ENCODE peak calls at places on chromosome 2, in ten cellular contexts. D, B, F, J, I, T, E, K, L and O are unnamed samples.

GRCh38 chr2:14756981-14757657 is 124.6 kb downstream of the LRATD1 start:
- DNase-seq in B (no peak), D (peak; percentile 98), E (no peak), J (no peak), L (no peak), K (peak; percentile 97), T (no peak), F (no peak), I (no peak), O (peak; percentile 77)

GRCh38 chr2:111072220-111072871 is 48.4 kb upstream of the BCL2L11 start:
- DNase-seq in F (no peak), I (no peak), K (peak; percentile 50), E (no peak), L (no peak), B (no peak), T (no peak), D (peak; percentile 78), J (no peak), O (peak; percentile 67)

GRCh38 chr2:209671280-209671679 is 100.4 kb upstream of the UNC80 start:
- DNase-seq in J (no peak), K (no peak), T (no peak), E (no peak), F (no peak), I (peak; percentile 26), B (no peak), L (no peak), D (no peak), O (no peak)

GRCh38 chr2:64975232-64975791 is 13.9 kb upstream of the SLC1A4 start:
- DNase-seq in B (no peak), I (no peak), T (peak; percentile 40), L (no peak), E (no peak), J (no peak), F (no peak), K (peak; percentile 61), D (peak; percentile 47), O (peak; percentile 74)

GRCh38 chr2:148560501-148560900 is 84.0 kb upstream of the EPC2 start:
- DNase-seq in J (no peak), K (no peak), I (no peak), B (no peak), F (no peak), T (no peak), D (no peak), E (no peak), L (no peak), O (no peak)

GRCh38 chr2:45578056-45578843 is 32.8 kb downstream of the SRBD1 start:
- DNase-seq in K (no peak), D (peak; percentile 42), L (no peak), F (no peak), T (no peak), J (peak; percentile 21), E (peak; percentile 22), B (no peak), I (peak; percentile 48), O (peak; percentile 19)

GRCh38 chr2:180705122-180705521 is 275.3 kb upstream of the UBE2E3 start:
- DNase-seq in K (peak; percentile 37), T (no peak), F (no peak), I (no peak), D (peak; percentile 79), B (no peak), E (no peak), J (no peak), L (no peak), O (peak; percentile 11)

GRCh38 chr2:81260320-81260719 is 955.8 kb upstream of the LRRTM1 start:
- DNase-seq in D (peak; percentile 1), I (no peak), T (peak; percentile 55), F (no peak), J (no peak), L (no peak), E (no peak), B (no peak), K (no peak), O (no peak)

DNA sequence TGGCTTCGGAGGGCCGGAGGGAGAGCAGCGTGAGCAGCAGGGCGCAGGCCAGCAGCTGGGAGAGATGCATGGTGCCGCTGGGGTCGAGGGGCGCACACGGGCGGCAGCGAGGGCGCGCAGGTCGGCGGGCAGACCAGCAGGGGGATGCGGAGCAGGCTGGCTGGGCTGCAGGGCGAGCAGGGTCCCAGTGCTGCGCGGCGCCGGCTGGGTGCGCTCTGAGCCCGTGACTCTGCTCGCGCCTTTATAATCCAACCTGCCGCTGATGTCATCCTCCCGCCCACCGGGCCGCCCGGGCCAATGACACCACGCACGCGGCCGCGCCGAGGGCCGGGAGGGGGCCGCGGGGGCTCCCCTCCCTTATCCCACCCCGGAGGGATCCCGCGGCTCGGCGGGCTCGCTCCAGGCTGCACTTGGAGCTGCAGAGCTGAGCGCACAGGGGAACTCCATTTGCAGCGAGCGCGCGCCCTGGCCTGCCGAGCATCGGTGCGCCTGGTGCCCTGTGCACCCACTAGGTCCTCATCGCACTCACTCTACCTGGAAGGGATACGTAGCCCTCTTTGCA is at the start of gene NPPC:
- DNase-seq in K (peak; percentile 68), E (peak; percentile 77), F (no peak), D (peak; percentile 22), T (no peak), B (no peak), L (peak; percentile 65), J (peak; percentile 88), I (peak; percentile 89), O (peak; percentile 4)
- TF ChIP-seq CTCF in K (peak; percentile 74), E (peak; percentile 38), F (peak; percentile 18), D (peak; percentile 47), T (peak; percentile 30), B (peak; percentile 76), L (no peak), J (peak; percentile 37), I (peak; percentile 60), O (peak; percentile 44)

GRCh38 chr2:140892429-140892828 is 1238.4 kb downstream of the LRP1B start:
- DNase-seq in F (no peak), E (no peak), K (peak; percentile 62), B (no peak), L (no peak), T (no peak), D (peak; percentile 29), J (no peak), I (no peak), O (no peak)

GRCh38 chr2:140893685-140894084 is 1237.1 kb downstream of the LRP1B start:
- DNase-seq in D (peak; percentile 83), T (no peak), L (no peak), J (no peak), B (no peak), E (no peak), K (peak; percentile 90), I (no peak), F (no peak), O (no peak)

GRCh38 chr2:140895378-140895777 is 1235.4 kb downstream of the LRP1B start:
- DNase-seq in L (no peak), F (no peak), T (no peak), I (peak; percentile 2), B (no peak), D (no peak), E (no peak), J (peak; percentile 2), K (no peak), O (no peak)

GRCh38 chr2:140892911-140893637 is 1237.7 kb downstream of the LRP1B start:
- DNase-seq in L (no peak), K (no peak), B (no peak), F (no peak), I (no peak), T (no peak), J (no peak), E (no peak), D (no peak), O (no peak)

GRCh38 chr2:140891614-140892212 is 1239.1 kb downstream of the LRP1B start:
- DNase-seq in F (no peak), K (no peak), E (no peak), L (no peak), T (no peak), B (no peak), J (peak; percentile 1), I (no peak), D (peak; percentile 4), O (no peak)
- TF ChIP-seq CTCF in F (no peak), K (peak; percentile 44), E (peak; percentile 38), L (no peak), T (peak; percentile 48), B (peak; percentile 59), J (no peak), I (peak; percentile 41), D (no peak), O (no peak)

GRCh38 chr2:130355181-130355577 is 677 bp upstream of the PTPN18 start:
- DNase-seq in D (no peak), K (no peak), F (no peak), E (no peak), J (no peak), I (peak; percentile 16), L (no peak), B (no peak), T (no peak), O (no peak)

GRCh38 chr2:130353291-130354134 is 2.3 kb upstream of the PTPN18 start:
- DNase-seq in J (no peak), B (no peak), I (no peak), D (no peak), F (no peak), T (no peak), E (no peak), K (no peak), L (no peak), O (no peak)

GRCh38 chr2:130357864-130358263 is 2.0 kb downstream of the PTPN18 start:
- DNase-seq in F (no peak), D (no peak), B (no peak), K (no peak), J (no peak), L (no peak), I (no peak), E (no peak), T (no peak), O (no peak)

GRCh38 chr2:130354135-130354420 is 1.8 kb upstream of the PTPN18 start:
- DNase-seq in T (no peak), I (peak; percentile 20), L (no peak), K (no peak), B (no peak), J (peak; percentile 28), D (no peak), E (no peak), F (no peak), O (peak; percentile 20)

GRCh38 chr2:130355578-130356431 is at the start of gene PTPN18:
- DNase-seq in I (peak; percentile 92), F (peak; percentile 82), L (peak; percentile 97), K (no peak), D (peak; percentile 65), B (peak; percentile 86), J (peak; percentile 93), E (peak; percentile 94), T (peak; percentile 58), O (peak; percentile 81)
- TF ChIP-seq CTCF in I (peak; percentile 59), F (peak; percentile 34), L (peak; percentile 63), K (peak; percentile 59), D (peak; percentile 43), B (peak; percentile 72), J (peak; percentile 50), E (peak; percentile 47), T (peak; percentile 41), O (peak; percentile 78)

GRCh38 chr2:155363349-155363888 is 664.9 kb downstream of the KCNJ3 start:
- DNase-seq in F (no peak), L (peak; percentile 19), I (no peak), B (no peak), D (no peak), E (no peak), T (no peak), K (no peak), J (no peak), O (no peak)

GRCh38 chr2:155372969-155373368 is 674.5 kb downstream of the KCNJ3 start:
- DNase-seq in B (no peak), E (no peak), F (no peak), K (peak; percentile 17), D (peak; percentile 51), J (peak; percentile 15), T (peak; percentile 3), I (no peak), L (no peak), O (no peak)

GRCh38 chr2:155364766-155365165 is 666.3 kb downstream of the KCNJ3 start:
- DNase-seq in F (no peak), T (no peak), D (no peak), E (no peak), B (no peak), J (no peak), K (no peak), L (no peak), I (no peak), O (no peak)

DNA sequence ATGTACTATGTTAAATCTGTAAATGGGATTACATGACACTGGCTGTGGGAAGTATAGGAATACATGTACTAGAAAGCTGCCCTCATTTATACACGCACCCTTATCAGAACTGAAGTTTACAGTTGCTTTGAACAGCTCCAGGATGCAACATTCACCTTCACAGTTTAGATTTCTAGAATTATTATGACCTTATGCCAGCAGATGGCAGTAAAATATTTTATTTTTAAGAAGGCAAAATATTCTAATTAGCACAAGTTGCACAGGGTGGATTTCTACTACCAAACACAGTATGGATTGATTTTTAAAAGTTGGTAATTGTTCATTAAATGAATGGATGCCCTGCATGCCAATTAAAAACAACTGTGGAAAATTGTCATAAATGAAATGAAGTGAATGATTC is 670.4 kb downstream of the KCNJ3 start:
- DNase-seq in F (no peak), I (no peak), B (no peak), J (peak; percentile 34), L (no peak), T (peak; percentile 3), E (no peak), K (no peak), D (peak; percentile 34), O (peak; percentile 13)
- TF ChIP-seq CTCF in F (no peak), I (peak; percentile 44), B (peak; percentile 67), J (peak; percentile 19), L (no peak), T (no peak), E (no peak), K (peak; percentile 50), D (peak; percentile 9), O (peak; percentile 72)